ENCODE peak calls at places on chromosomes 4 and X, in five cellular contexts. S is ascending aorta, T is RWPE1, G is fibroblast of mammary gland, V is neural crest cell. H is an unnamed sample.

GRCh38 chrX:124902953-124903352 is 416.7 kb upstream of the TEX13C start:
- DNase-seq in S (no peak), T (no peak), G (no peak), V (no peak), H (no peak)

GRCh38 chr4:5461477-5461876 is 246.9 kb downstream of the EVC2 start:
- DNase-seq in S (peak), T (no peak), G (no peak), V (no peak), H (no peak)

GRCh38 chr4:149790172-149790907 is 25.3 kb downstream of the IQCM start:
- DNase-seq in S (no peak), T (no peak), G (no peak), V (no peak), H (no peak)

GRCh38 chr4:120753854-120754253 is 168.7 kb downstream of the PRDM5 start:
- DNase-seq in S (no peak), T (no peak), G (no peak), V (no peak), H (no peak)

GRCh38 chr4:109325698-109326097 is 23.2 kb upstream of the COL25A1 start:
- DNase-seq in S (no peak), T (no peak), G (no peak), V (no peak), H (no peak)

GRCh38 chr4:72119946-72120345 is 88.1 kb downstream of the NPFFR2 start:
- DNase-seq in S (no peak), T (no peak), G (no peak), V (no peak), H (no peak)

GRCh38 chr4:13642163-13642562 is 14.6 kb upstream of the BOD1L1 start:
- DNase-seq in S (no peak), T (no peak), G (peak), V (no peak), H (no peak)

GRCh38 chr4:1788254-1788973 is 4.7 kb upstream of the FGFR3 start:
- DNase-seq in S (no peak), T (no peak), G (no peak), V (no peak), H (no peak)

GRCh38 chrX:119075271-119075670 is 2.5 kb downstream of the CT47C1 start:
- DNase-seq in S (no peak), T (no peak), G (no peak), V (no peak), H (no peak)

GRCh38 chr4:170875868-170876267 is 786.1 kb upstream of the AADAT start:
- DNase-seq in S (no peak), T (no peak), G (no peak), V (no peak), H (no peak)

GRCh38 chrX:139936259-139936658 is 3.4 kb upstream of the ATP11C start:
- DNase-seq in S (no peak), T (no peak), G (no peak), V (no peak), H (no peak)
- TF ChIP-seq CTCF in S (no peak), T (no peak), G (no peak), V (no peak), H (no peak)

GRCh38 chrX:153854702-153855101 is 24.4 kb upstream of the PDZD4 start:
- DNase-seq in S (no peak), T (no peak), G (no peak), V (no peak), H (no peak)
- TF ChIP-seq CTCF in S (no peak), T (no peak), G (no peak), V (no peak), H (no peak)

GRCh38 chrX:24241822-24242648 is 71.8 kb downstream of the SUPT20HL2 start:
- DNase-seq in S (no peak), T (peak), G (peak), V (no peak), H (peak)
- TF ChIP-seq CTCF in S (peak), T (peak), G (peak), V (peak), H (peak)

GRCh38 chr4:92615049-92615448 is 311.3 kb downstream of the GRID2 start:
- DNase-seq in S (no peak), T (no peak), G (no peak), V (no peak), H (no peak)

GRCh38 chr4:92618968-92619367 is 315.2 kb downstream of the GRID2 start:
- DNase-seq in S (no peak), T (no peak), G (no peak), V (no peak), H (no peak)
- TF ChIP-seq CTCF in S (no peak), T (no peak), G (no peak), V (no peak), H (no peak)

GRCh38 chr4:8344387-8344786 is 74.8 kb downstream of the HTRA3 start:
- DNase-seq in S (peak), T (no peak), G (no peak), V (no peak), H (no peak)
- TF ChIP-seq CTCF in S (no peak), T (no peak), G (no peak), V (no peak), H (no peak)

GRCh38 chrX:43655961-43656494 is at the start of gene MAOA:
- DNase-seq in S (peak), T (peak), G (peak), V (no peak), H (peak)

GRCh38 chrX:43655151-43655676 is 885 bp upstream of the MAOA start:
- DNase-seq in S (peak), T (peak), G (peak), V (peak), H (peak)

DNA sequence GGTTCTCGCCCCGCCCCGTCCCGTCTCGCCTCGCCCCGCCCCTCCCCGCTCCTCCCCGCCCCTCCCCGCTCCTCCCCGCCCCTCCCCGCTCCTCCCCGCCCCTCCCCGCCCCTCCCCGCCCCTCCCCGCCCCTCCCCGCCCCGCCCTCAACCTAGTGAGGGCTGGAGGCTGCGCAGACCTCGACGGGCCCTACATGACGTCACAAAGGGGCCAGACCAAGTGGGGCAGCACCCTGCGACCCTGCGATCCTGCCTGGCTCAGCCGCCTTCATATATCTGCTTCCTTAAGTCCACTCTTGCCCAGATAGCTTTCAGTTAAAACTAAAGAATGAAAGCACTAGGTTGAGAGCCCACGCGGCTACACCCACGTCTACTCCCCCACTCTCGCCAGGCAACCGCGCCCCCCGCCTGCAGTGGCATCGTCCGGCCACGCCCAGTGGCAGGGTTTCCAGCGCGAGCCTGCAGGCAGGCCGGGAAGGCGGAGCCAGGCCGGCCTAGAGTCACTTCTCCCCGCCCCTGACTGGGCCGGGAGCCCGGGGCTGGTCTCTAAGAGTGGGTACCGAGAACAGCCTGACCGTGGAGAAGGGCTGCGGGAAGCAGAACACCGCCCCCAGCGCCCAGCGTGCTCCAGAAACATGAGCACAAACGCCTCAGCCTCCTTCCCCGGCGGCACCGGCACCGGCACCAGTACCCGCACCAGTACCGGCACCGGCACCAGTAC is 1.5 kb upstream of the MAOA start:
- DNase-seq in S (peak), T (peak), G (peak), V (peak), H (peak)
- TF ChIP-seq CTCF in S (peak), T (peak), G (no peak), V (peak), H (no peak)

GRCh38 chr4:119081943-119082342 is 53.7 kb upstream of the MYOZ2 start:
- DNase-seq in S (no peak), T (no peak), G (no peak), V (no peak), H (no peak)

GRCh38 chr4:119087656-119088055 is 48.0 kb upstream of the MYOZ2 start:
- DNase-seq in S (no peak), T (no peak), G (no peak), V (no peak), H (no peak)

GRCh38 chr4:119084503-119084902 is 51.1 kb upstream of the MYOZ2 start:
- DNase-seq in S (no peak), T (no peak), G (no peak), V (no peak), H (no peak)

GRCh38 chr4:119082661-119083060 is 53.0 kb upstream of the MYOZ2 start:
- DNase-seq in S (no peak), T (no peak), G (no peak), V (no peak), H (no peak)

DNA sequence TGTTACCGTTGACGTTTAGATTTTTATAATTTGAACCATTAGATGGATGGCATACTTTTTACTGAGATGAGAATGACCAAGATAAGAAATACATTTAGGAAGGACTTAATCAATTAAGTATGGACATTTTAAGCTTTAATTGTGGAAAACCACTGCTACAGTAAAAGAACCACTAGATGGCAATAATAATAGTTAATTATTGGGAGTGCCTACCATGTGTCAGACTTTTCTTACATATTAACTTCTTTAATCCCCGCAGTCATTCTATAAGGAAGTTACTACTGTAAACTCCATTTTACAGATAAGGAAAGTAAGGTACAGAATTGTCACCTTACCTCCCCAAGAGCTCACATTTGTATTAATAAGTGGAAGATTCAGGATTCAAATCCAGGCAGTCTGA is 48.5 kb upstream of the MYOZ2 start:
- DNase-seq in S (no peak), T (no peak), G (peak), V (no peak), H (no peak)
- TF ChIP-seq CTCF in S (peak), T (peak), G (peak), V (no peak), H (no peak)

GRCh38 chr4:175986-176385 is 51.7 kb downstream of the ZNF718 start:
- DNase-seq in S (no peak), T (no peak), G (no peak), V (no peak), H (no peak)
- TF ChIP-seq CTCF in S (no peak), T (no peak), G (no peak), V (no peak), H (no peak)